ENCODE peak calls at places on chromosomes 11 and 22, in ten cellular contexts. S is stimulated activated CD4-positive, alpha-beta T cell treated with anti-CD3 and anti-CD28 coated beads, Interleukin-2, amount 100 ng/mL, for 48 hours; E is GM10248; K is fibroblast of villous mesenchyme; D is right lobe of liver; L is substantia nigra; H is A549; W is LHCN-M2; X is central memory CD4-positive, alpha-beta T cell; G is Right ventricle myocardium superior. C is an unnamed sample.

GRCh38 chr11:30763951-30764350 is 177.8 kb upstream of the MPPED2 start:
- DNase-seq in S (no peak), E (no peak), K (no peak), D (no peak), L (no peak), H (no peak), W (no peak), X (no peak), G (no peak), C (no peak)

GRCh38 chr11:89521294-89521693 is 30.1 kb upstream of the NOX4 start:
- DNase-seq in S (no peak), E (no peak), K (no peak), D (no peak), L (no peak), H (no peak), W (no peak), X (no peak), G (no peak), C (no peak)

GRCh38 chr22:18133452-18133851 is 16.5 kb upstream of the USP18 start:
- DNase-seq in S (no peak), E (no peak), K (no peak), D (no peak), L (no peak), H (no peak), W (no peak), X (no peak), G (no peak), C (no peak)

GRCh38 chr22:45007946-45008852 is 1.6 kb downstream of the PHF21B start:
- DNase-seq in S (no peak), E (no peak), K (peak), D (peak), L (no peak), H (peak), W (peak), X (no peak), G (no peak), C (no peak)

GRCh38 chr22:35612903-35613302 is 4.2 kb downstream of the MB start:
- DNase-seq in S (no peak), E (no peak), K (no peak), D (peak), L (no peak), H (no peak), W (no peak), X (no peak), G (peak), C (no peak)

GRCh38 chr11:8239056-8239455 is 24.6 kb downstream of the LMO1 start:
- DNase-seq in S (no peak), E (no peak), K (no peak), D (no peak), L (no peak), H (no peak), W (no peak), X (no peak), G (peak), C (no peak)

GRCh38 chr11:120858740-120859139 is 165.2 kb upstream of the TBCEL start:
- DNase-seq in S (no peak), E (no peak), K (peak), D (no peak), L (no peak), H (peak), W (no peak), X (no peak), G (no peak), C (no peak)

GRCh38 chr11:102664001-102664752 is 39.0 kb upstream of the MMP20 start:
- DNase-seq in S (no peak), E (no peak), K (no peak), D (no peak), L (no peak), H (peak), W (peak), X (peak), G (no peak), C (no peak)

GRCh38 chr11:61083601-61084147 is 18.6 kb upstream of the CD5 start:
- DNase-seq in S (no peak), E (no peak), K (no peak), D (no peak), L (no peak), H (no peak), W (no peak), X (peak), G (no peak), C (peak)

GRCh38 chr11:126105748-126106080 is 43.0 kb upstream of the CDON start:
- DNase-seq in S (no peak), E (no peak), K (no peak), D (no peak), L (no peak), H (no peak), W (no peak), X (no peak), G (no peak), C (no peak)

GRCh38 chr11:74702383-74703007 is 28.7 kb downstream of the CHRDL2 start:
- DNase-seq in S (peak), E (peak), K (peak), D (peak), L (peak), H (peak), W (peak), X (peak), G (peak), C (peak)

GRCh38 chr11:74941492-74941891 is 7.4 kb downstream of the XRRA1 start:
- DNase-seq in S (no peak), E (no peak), K (no peak), D (no peak), L (no peak), H (no peak), W (no peak), X (no peak), G (no peak), C (no peak)

GRCh38 chr11:68042219-68043028 is 3.6 kb downstream of the TCIRG1 start:
- DNase-seq in S (no peak), E (no peak), K (no peak), D (no peak), L (no peak), H (no peak), W (no peak), X (no peak), G (no peak), C (no peak)

GRCh38 chr11:75262436-75262835 is 21.9 kb downstream of the TPBGL start:
- DNase-seq in S (no peak), E (no peak), K (no peak), D (peak), L (no peak), H (no peak), W (no peak), X (no peak), G (peak), C (no peak)

GRCh38 chr11:102318469-102318868 is 1.2 kb downstream of the BIRC3 start:
- DNase-seq in S (peak), E (no peak), K (no peak), D (no peak), L (no peak), H (peak), W (no peak), X (peak), G (no peak), C (peak)

GRCh38 chr22:17700778-17701177 is 62.2 kb downstream of the BCL2L13 start:
- DNase-seq in S (no peak), E (no peak), K (peak), D (no peak), L (no peak), H (no peak), W (no peak), X (no peak), G (no peak), C (no peak)

GRCh38 chr11:110196241-110196754 is 100.1 kb downstream of the RDX start:
- DNase-seq in S (no peak), E (no peak), K (peak), D (no peak), L (no peak), H (peak), W (peak), X (no peak), G (no peak), C (no peak)

GRCh38 chr11:13954591-13954990 is 7.9 kb upstream of the SPON1 start:
- DNase-seq in S (no peak), E (no peak), K (no peak), D (no peak), L (no peak), H (no peak), W (no peak), X (no peak), G (no peak), C (no peak)

GRCh38 chr11:2289859-2290258 is 11.9 kb downstream of the C11orf21 start:
- DNase-seq in S (no peak), E (no peak), K (no peak), D (no peak), L (no peak), H (no peak), W (no peak), X (no peak), G (no peak), C (no peak)

GRCh38 chr22:30754971-30755759 is 60.5 kb downstream of the OSBP2 start:
- DNase-seq in S (peak), E (peak), K (peak), D (peak), L (peak), H (peak), W (peak), X (peak), G (peak), C (peak)

GRCh38 chr22:43417555-43417954 is 5.7 kb downstream of the MPPED1 start:
- DNase-seq in S (no peak), E (no peak), K (no peak), D (peak), L (no peak), H (no peak), W (no peak), X (no peak), G (no peak), C (no peak)

GRCh38 chr11:13637125-13638119 is 31.0 kb upstream of the FAR1 start:
- DNase-seq in S (no peak), E (no peak), K (no peak), D (no peak), L (no peak), H (no peak), W (no peak), X (no peak), G (no peak), C (no peak)

GRCh38 chr11:69088676-69089146 is 40.0 kb downstream of the TPCN2 start:
- DNase-seq in S (peak), E (peak), K (peak), D (no peak), L (peak), H (peak), W (peak), X (peak), G (peak), C (no peak)

GRCh38 chr11:104120493-104121200 is 43.3 kb downstream of the PDGFD start:
- DNase-seq in S (no peak), E (no peak), K (no peak), D (no peak), L (no peak), H (peak), W (no peak), X (no peak), G (no peak), C (no peak)

GRCh38 chr11:19311306-19312030 is 70.7 kb upstream of the E2F8 start:
- DNase-seq in S (peak), E (peak), K (peak), D (peak), L (peak), H (peak), W (peak), X (no peak), G (peak), C (no peak)

GRCh38 chr11:106344392-106344791 is 266.9 kb downstream of the AASDHPPT start:
- DNase-seq in S (no peak), E (no peak), K (peak), D (no peak), L (no peak), H (no peak), W (peak), X (no peak), G (no peak), C (no peak)

GRCh38 chr11:74437441-74437840 is 29.9 kb downstream of the KCNE3 start:
- DNase-seq in S (no peak), E (no peak), K (no peak), D (no peak), L (no peak), H (no peak), W (peak), X (no peak), G (no peak), C (no peak)

GRCh38 chr22:23233084-23233501 is 52.8 kb downstream of the BCR start:
- DNase-seq in S (no peak), E (no peak), K (no peak), D (no peak), L (no peak), H (no peak), W (no peak), X (no peak), G (peak), C (no peak)

GRCh38 chr11:16226245-16226644 is 130.1 kb downstream of the SOX6 start:
- DNase-seq in S (no peak), E (no peak), K (peak), D (peak), L (no peak), H (peak), W (no peak), X (no peak), G (peak), C (no peak)